ENCODE peak calls at places on chromosome 9, in ten cellular contexts. H is DMS153; U is HFF-Myc; S is amniotic epithelial cell; Y is ureter; Z is stimulated activated CD4-positive, alpha-beta T cell treated with anti-CD3 and anti-CD28 coated beads, Interleukin-4, amount 100 ng/mL, for 1 hour; O is cardiac septum; P is Karpas-422; G is fibroblast of lung; N is GM06990. D is an unnamed sample.

GRCh38 chr9:81132796-81133195 is 556.6 kb downstream of the TLE1 start:
- DNase-seq in P (no peak), U (no peak), O (no peak), G (peak; percentile 27), H (no peak), Z (no peak), N (no peak), Y (no peak), S (peak; percentile 69), D (no peak)

GRCh38 chr9:27154923-27155322 is 45.9 kb downstream of the TEK start:
- DNase-seq in O (no peak), Y (no peak), S (peak; percentile 89), P (peak; percentile 19), U (peak; percentile 44), G (peak; percentile 98), N (no peak), Z (no peak), H (no peak), D (peak; percentile 85)

GRCh38 chr9:89359636-89360315 is 41.5 kb downstream of the SECISBP2 start:
- DNase-seq in P (no peak), H (no peak), S (no peak), Y (peak; percentile 30), O (no peak), Z (no peak), U (no peak), G (peak; percentile 4), N (no peak), D (no peak)

GRCh38 chr9:95317119-95317892 is at the start of gene FANCC:
- DNase-seq in U (no peak), H (peak; percentile 74), G (peak; percentile 83), Y (peak; percentile 94), S (peak; percentile 77), P (peak; percentile 95), Z (peak; percentile 91), N (peak; percentile 94), O (peak; percentile 94), D (no peak)

GRCh38 chr9:126491256-126491879 is 122.4 kb upstream of the LMX1B start:
- DNase-seq in H (peak; percentile 13), O (no peak), Y (peak; percentile 67), N (no peak), G (peak; percentile 46), Z (peak; percentile 29), S (peak; percentile 50), U (peak; percentile 56), P (peak; percentile 87), D (peak; percentile 41)

GRCh38 chr9:125659954-125660353 is 47.1 kb downstream of the MAPKAP1 start:
- DNase-seq in Y (no peak), Z (no peak), N (peak; percentile 60), S (peak; percentile 74), H (no peak), G (peak; percentile 89), P (no peak), O (no peak), U (no peak), D (no peak)

GRCh38 chr9:132319421-132320110 is 35.2 kb downstream of the SETX start:
- DNase-seq in Y (no peak), O (no peak), H (no peak), G (peak; percentile 65), N (no peak), S (peak; percentile 72), P (no peak), Z (no peak), U (no peak), D (peak; percentile 54)

GRCh38 chr9:134698587-134699342 is 57.2 kb downstream of the COL5A1 start:
- DNase-seq in S (peak; percentile 46), Y (peak; percentile 75), O (peak; percentile 85), Z (peak; percentile 43), G (no peak), P (peak; percentile 81), H (peak; percentile 20), N (peak; percentile 37), U (no peak), D (no peak)

GRCh38 chr9:97979778-97980478 is 3.2 kb upstream of the ANP32B start:
- DNase-seq in Y (no peak), Z (no peak), N (no peak), S (no peak), G (no peak), O (no peak), P (no peak), U (no peak), H (no peak), D (no peak)

GRCh38 chr9:83431470-83432060 is 106.6 kb downstream of the FRMD3 start:
- DNase-seq in N (no peak), Y (peak; percentile 50), U (no peak), Z (no peak), S (no peak), O (no peak), G (no peak), P (no peak), H (no peak), D (no peak)

GRCh38 chr9:128540630-128541355 is 11.6 kb upstream of the SPTAN1 start:
- DNase-seq in P (peak; percentile 21), S (peak; percentile 73), O (no peak), H (no peak), G (no peak), Y (no peak), U (no peak), N (no peak), Z (no peak), D (no peak)

GRCh38 chr9:75601280-75601679 is 289.2 kb upstream of the PCSK5 start:
- DNase-seq in U (no peak), S (no peak), Y (no peak), Z (no peak), H (no peak), N (no peak), G (no peak), P (peak; percentile 71), O (no peak), D (no peak)

GRCh38 chr9:137593176-137593575 is 2.9 kb upstream of the ZMYND19 start:
- DNase-seq in G (no peak), U (no peak), P (no peak), N (no peak), H (no peak), Y (no peak), S (no peak), Z (no peak), O (no peak), D (no peak)

GRCh38 chr9:77830618-77831285 is 182.6 kb upstream of the GNA14 start:
- DNase-seq in Y (no peak), S (peak; percentile 81), G (peak; percentile 42), Z (no peak), P (no peak), U (no peak), N (no peak), H (no peak), O (no peak), D (no peak)

GRCh38 chr9:72650206-72650605 is 128.8 kb downstream of the TMC1 start:
- DNase-seq in U (no peak), G (peak; percentile 40), Z (no peak), N (no peak), Y (no peak), S (no peak), O (no peak), H (no peak), P (no peak), D (no peak)

GRCh38 chr9:137387034-137387890 is 35.7 kb downstream of the EXD3 start:
- DNase-seq in Z (peak; percentile 19), H (peak; percentile 51), Y (no peak), G (no peak), S (no peak), P (no peak), O (no peak), U (no peak), N (peak; percentile 12), D (no peak)

GRCh38 chr9:76987594-76988200 is 31.8 kb upstream of the FOXB2 start:
- DNase-seq in N (no peak), O (no peak), Y (peak; percentile 50), H (peak; percentile 82), G (peak; percentile 32), P (peak; percentile 77), S (peak; percentile 56), Z (no peak), U (peak; percentile 12), D (no peak)

GRCh38 chr9:103319979-103320378 is 324.8 kb downstream of the CYLC2 start:
- DNase-seq in H (no peak), Y (no peak), O (no peak), G (no peak), P (peak; percentile 44), U (no peak), S (peak; percentile 1), N (no peak), Z (no peak), D (no peak)

GRCh38 chr9:2138646-2139045 is 123.5 kb downstream of the SMARCA2 start:
- DNase-seq in S (no peak), H (no peak), P (no peak), G (no peak), Y (no peak), U (no peak), N (no peak), O (no peak), Z (no peak), D (no peak)

GRCh38 chr9:129560849-129561248 is 60.1 kb downstream of the C9orf50 start:
- DNase-seq in Y (no peak), S (peak; percentile 37), O (no peak), Z (no peak), H (no peak), G (no peak), P (no peak), U (no peak), N (no peak), D (no peak)

GRCh38 chr9:115992834-115993233 is 160.8 kb upstream of the PAPPA start:
- DNase-seq in U (no peak), N (no peak), Y (no peak), G (peak; percentile 73), S (peak; percentile 48), O (no peak), Z (no peak), H (no peak), P (no peak), D (no peak)

GRCh38 chr9:129936222-129936621 is 101.0 kb downstream of the USP20 start:
- DNase-seq in U (no peak), O (no peak), Z (no peak), G (no peak), S (no peak), Y (no peak), N (no peak), H (no peak), P (no peak), D (no peak)

GRCh38 chr9:70607926-70608325 is 193.5 kb upstream of the KLF9 start:
- DNase-seq in N (no peak), Y (no peak), P (peak; percentile 92), Z (no peak), G (no peak), S (no peak), H (no peak), U (no peak), O (no peak), D (no peak)

GRCh38 chr9:131418143-131419028 is 24.5 kb downstream of the PRRC2B start:
- DNase-seq in G (no peak), P (no peak), N (no peak), S (no peak), Z (no peak), Y (no peak), H (peak; percentile 74), O (no peak), U (no peak), D (no peak)

GRCh38 chr9:37471942-37472679 is 6.9 kb upstream of the ZBTB5 start:
- DNase-seq in N (no peak), O (no peak), Z (no peak), P (no peak), G (peak; percentile 97), S (peak; percentile 96), Y (no peak), H (no peak), U (peak; percentile 97), D (peak; percentile 90)

GRCh38 chr9:13330396-13331004 is 51.0 kb upstream of the MPDZ start:
- DNase-seq in P (no peak), G (peak; percentile 10), Z (no peak), U (no peak), O (peak; percentile 77), H (no peak), N (no peak), S (peak; percentile 3), Y (no peak), D (peak; percentile 65)

GRCh38 chr9:89528131-89528530 is 30.2 kb upstream of the SEMA4D start:
- DNase-seq in P (no peak), G (no peak), Z (no peak), Y (no peak), U (no peak), S (no peak), N (no peak), H (no peak), O (no peak), D (no peak)